ENCODE peak calls at places on chromosomes 6 and 20, in eight cellular contexts. U is neural progenitor cell; O is small intestine; S is spleen; I is naive thymus-derived CD4-positive, alpha-beta T cell; L is body of pancreas; X is CD4-positive, alpha-beta T cell; D is cardiac muscle cell. W is an unnamed sample.

GRCh38 chr6:33313709-33314514 is at the start of gene TAPBP:
- DNase-seq in U (peak; percentile 50), O (peak; percentile 77), S (peak; percentile 92), I (peak; percentile 78), L (peak; percentile 64), X (peak; percentile 62), D (peak; percentile 56), W (peak; percentile 82)

GRCh38 chr6:87742106-87742505 is 40.1 kb upstream of the AKIRIN2 start:
- DNase-seq in U (no peak), O (peak; percentile 24), S (peak; percentile 86), I (peak; percentile 43), L (no peak), X (peak; percentile 26), D (no peak), W (peak; percentile 51)

GRCh38 chr20:52500150-52500549 is 308.6 kb upstream of the ZFP64 start:
- DNase-seq in U (peak; percentile 8), O (no peak), S (no peak), I (no peak), L (no peak), X (no peak), D (no peak), W (no peak)

GRCh38 chr20:17625246-17626051 is 55.6 kb downstream of the DSTN start:
- DNase-seq in U (no peak), O (no peak), S (peak; percentile 69), I (no peak), L (peak; percentile 13), X (no peak), D (no peak), W (no peak)

GRCh38 chr6:12092762-12093161 is 80.7 kb downstream of the HIVEP1 start:
- DNase-seq in U (no peak), O (no peak), S (no peak), I (no peak), L (no peak), X (no peak), D (no peak), W (peak; percentile 12)

GRCh38 chr6:25570608-25571007 is 81.4 kb upstream of the SCGN start:
- DNase-seq in U (no peak), O (no peak), S (no peak), I (no peak), L (no peak), X (no peak), D (no peak), W (no peak)

GRCh38 chr20:717271-717670 is 41.7 kb upstream of the SCRT2 start:
- DNase-seq in U (no peak), O (no peak), S (peak; percentile 9), I (no peak), L (no peak), X (no peak), D (no peak), W (no peak)

GRCh38 chr20:4949833-4950178 is 51.5 kb downstream of the SLC23A2 start:
- DNase-seq in U (peak; percentile 51), O (no peak), S (no peak), I (peak; percentile 8), L (no peak), X (no peak), D (peak; percentile 28), W (peak; percentile 3)

GRCh38 chr6:23446394-23447001 is 679.5 kb upstream of the NRSN1 start:
- DNase-seq in U (peak; percentile 25), O (no peak), S (no peak), I (no peak), L (no peak), X (no peak), D (peak; percentile 49), W (no peak)

GRCh38 chr20:49366687-49367086 is 88.8 kb upstream of the ZNFX1 start:
- DNase-seq in U (no peak), O (peak; percentile 11), S (no peak), I (no peak), L (no peak), X (no peak), D (no peak), W (no peak)

GRCh38 chr20:20436689-20437088 is 68.8 kb downstream of the INSM1 start:
- DNase-seq in U (no peak), O (no peak), S (no peak), I (no peak), L (no peak), X (no peak), D (no peak), W (no peak)

GRCh38 chr6:35713006-35713405 is 23.8 kb upstream of the ARMC12 start:
- DNase-seq in U (no peak), O (no peak), S (peak; percentile 31), I (no peak), L (no peak), X (no peak), D (no peak), W (no peak)

GRCh38 chr6:167533851-167534250 is 209.0 kb downstream of the TTLL2 start:
- DNase-seq in U (no peak), O (peak; percentile 54), S (no peak), I (no peak), L (no peak), X (no peak), D (no peak), W (no peak)

GRCh38 chr20:50013976-50014375 is 31.2 kb downstream of the SNAI1 start:
- DNase-seq in U (no peak), O (no peak), S (no peak), I (no peak), L (no peak), X (no peak), D (no peak), W (no peak)

GRCh38 chr6:165704001-165704748 is 41.1 kb upstream of the PDE10A start:
- DNase-seq in U (peak; percentile 51), O (no peak), S (no peak), I (no peak), L (no peak), X (no peak), D (no peak), W (no peak)

GRCh38 chr6:54493138-54493537 is 184.9 kb downstream of the TINAG start:
- DNase-seq in U (no peak), O (no peak), S (no peak), I (no peak), L (no peak), X (no peak), D (no peak), W (no peak)
- H3K9me3 ChIP-seq in U (no peaks in the 10 kb centered on the region), O (no peaks in the 10 kb centered on the region), S (peaks cover 47% of the 10 kb centered on the region), I (no peaks in the 10 kb centered on the region), L (no peaks in the 10 kb centered on the region), X (no peaks in the 10 kb centered on the region), D (no peaks in the 10 kb centered on the region), W (no peaks in the 10 kb centered on the region)

GRCh38 chr6:51640016-51640415 is 447.4 kb downstream of the PKHD1 start:
- DNase-seq in U (no peak), O (no peak), S (no peak), I (no peak), L (no peak), X (no peak), D (no peak), W (no peak)
- H3K27ac ChIP-seq in U (no peak overlapping the region), O (no peak overlapping the region), S (no peak overlapping the region), I (no peak overlapping the region), L (no peak overlapping the region), X (no peak overlapping the region), D (no peak overlapping the region), W (no peak overlapping the region)

GRCh38 chr6:132192646-132193045 is 208.6 kb downstream of the MOXD1 start:
- DNase-seq in U (no peak), O (no peak), S (no peak), I (no peak), L (no peak), X (no peak), D (no peak), W (no peak)

GRCh38 chr6:132198040-132198439 is 203.2 kb downstream of the MOXD1 start:
- DNase-seq in U (no peak), O (no peak), S (no peak), I (no peak), L (no peak), X (no peak), D (no peak), W (no peak)

GRCh38 chr6:132190815-132191175 is 210.5 kb downstream of the MOXD1 start:
- DNase-seq in U (no peak), O (no peak), S (no peak), I (no peak), L (no peak), X (no peak), D (no peak), W (no peak)

GRCh38 chr6:132190097-132190814 is 211.0 kb downstream of the MOXD1 start:
- DNase-seq in U (no peak), O (no peak), S (no peak), I (no peak), L (no peak), X (no peak), D (no peak), W (no peak)

DNA sequence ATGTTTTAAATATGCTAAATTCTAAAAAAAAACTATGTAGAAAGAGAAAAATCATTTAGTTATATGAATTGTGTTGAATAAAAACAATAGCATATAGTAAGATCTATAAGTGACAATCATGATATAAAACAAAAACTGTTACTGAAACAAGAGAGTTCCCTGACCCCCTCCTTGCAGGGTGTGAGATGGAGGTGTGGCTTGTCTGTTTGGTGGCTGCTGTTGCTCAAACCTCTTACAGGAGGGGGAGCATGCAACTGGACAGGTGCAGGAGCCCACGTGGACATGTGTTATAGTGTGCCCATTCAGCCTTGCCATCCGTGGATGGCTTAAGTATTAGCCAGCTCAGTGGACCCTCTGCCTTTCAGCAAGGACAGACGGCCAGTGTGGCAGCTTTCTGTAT is 206.7 kb downstream of the MOXD1 start:
- DNase-seq in U (no peak), O (no peak), S (no peak), I (no peak), L (no peak), X (no peak), D (no peak), W (no peak)
- H3K27me3 ChIP-seq in U (no peaks in the 10 kb centered on the region), O (no peaks in the 10 kb centered on the region), S (no peaks in the 10 kb centered on the region), I (no peaks in the 10 kb centered on the region), L (no peaks in the 10 kb centered on the region), X (no peaks in the 10 kb centered on the region), D (no peaks in the 10 kb centered on the region), W (no peaks in the 10 kb centered on the region)

GRCh38 chr6:136701011-136701410 is 91.3 kb downstream of the MAP3K5 start:
- DNase-seq in U (no peak), O (peak; percentile 26), S (no peak), I (no peak), L (no peak), X (no peak), D (no peak), W (no peak)
- H3K9me3 ChIP-seq in U (no peaks in the 10 kb centered on the region), O (no peaks in the 10 kb centered on the region), S (no peaks in the 10 kb centered on the region), I (no peaks in the 10 kb centered on the region), L (no peaks in the 10 kb centered on the region), X (no peaks in the 10 kb centered on the region), D (no peaks in the 10 kb centered on the region), W (no peaks in the 10 kb centered on the region)

GRCh38 chr6:69584913-69585729 is 211.7 kb downstream of the LMBRD1 start:
- DNase-seq in U (peak; percentile 34), O (no peak), S (no peak), I (no peak), L (no peak), X (no peak), D (peak; percentile 88), W (no peak)
- H3K27ac ChIP-seq in U (no peak overlapping the region), O (no peak overlapping the region), S (no peak overlapping the region), I (no peak overlapping the region), L (no peak overlapping the region), X (no peak overlapping the region), D (peak overlapping the region; percentile 91), W (no peak overlapping the region)